ENCODE peak calls at places on chromosome 1, in four cellular contexts. V, L, K and U are unnamed samples.

GRCh38 chr1:218368686-218369085 is 23.6 kb downstream of the TGFB2 start:
- DNase-seq in V (no peak), L (no peak), K (no peak), U (no peak)

GRCh38 chr1:108643492-108644333 is 17.2 kb downstream of the HENMT1 start:
- DNase-seq in K (peak; percentile 37), V (no peak), L (peak; percentile 16), U (peak; percentile 28)

GRCh38 chr1:22288593-22289241 is 145.8 kb upstream of the WNT4 start:
- DNase-seq in L (no peak), V (no peak), K (peak; percentile 12), U (no peak)

GRCh38 chr1:14968251-14968812 is 185.2 kb upstream of the TMEM51 start:
- DNase-seq in K (no peak), V (no peak), L (no peak), U (no peak)

GRCh38 chr1:1889847-1890505 is 911 bp downstream of the GNB1 start:
- DNase-seq in V (no peak), K (no peak), L (no peak), U (no peak)

GRCh38 chr1:153944005-153944821 is 2.3 kb downstream of the DENND4B start:
- DNase-seq in K (no peak), V (no peak), L (no peak), U (no peak)

GRCh38 chr1:75954594-75954993 is 22.4 kb upstream of the ASB17 start:
- DNase-seq in K (no peak), V (no peak), L (no peak), U (no peak)

GRCh38 chr1:68449901-68450300 is at the start of gene RPE65:
- DNase-seq in K (no peak), V (no peak), L (no peak), U (no peak)

GRCh38 chr1:73770109-73770905 is 427.7 kb downstream of the LRRIQ3 start:
- DNase-seq in V (no peak), K (no peak), L (no peak), U (no peak)

GRCh38 chr1:93567255-93567918 is 114.2 kb downstream of the BCAR3 start:
- DNase-seq in K (peak; percentile 55), L (no peak), V (no peak), U (no peak)

GRCh38 chr1:52551476-52552235 is 1.2 kb downstream of the TUT4 start:
- DNase-seq in V (no peak), K (peak; percentile 31), L (no peak), U (no peak)

GRCh38 chr1:21926814-21927530 is 10.1 kb downstream of the HSPG2 start:
- DNase-seq in V (no peak), K (no peak), L (no peak), U (no peak)

GRCh38 chr1:48026275-48026674 is 29.1 kb upstream of the TRABD2B start:
- DNase-seq in L (no peak), K (no peak), V (no peak), U (no peak)

GRCh38 chr1:177858222-177858894 is 111.5 kb downstream of the SEC16B start:
- DNase-seq in L (no peak), K (no peak), V (no peak), U (no peak)

GRCh38 chr1:37513795-37514349 is 694 bp downstream of the MEAF6 start:
- DNase-seq in L (no peak), K (peak; percentile 40), V (no peak), U (peak; percentile 36)

GRCh38 chr1:83554174-83554573 is 444.8 kb downstream of the TTLL7 start:
- DNase-seq in K (no peak), V (no peak), L (no peak), U (no peak)

GRCh38 chr1:2785631-2786328 is 15.7 kb downstream of the TTC34 start:
- DNase-seq in K (no peak), V (no peak), L (no peak), U (no peak)

GRCh38 chr1:117060441-117061317 is 553 bp downstream of the TTF2 start:
- DNase-seq in L (peak; percentile 31), V (no peak), K (peak; percentile 38), U (peak; percentile 23)

GRCh38 chr1:85450832-85451231 is 14.1 kb downstream of the DDAH1 start:
- DNase-seq in V (no peak), K (no peak), L (no peak), U (no peak)

GRCh38 chr1:26787381-26787705 is 407 bp upstream of the PIGV start:
- DNase-seq in K (no peak), V (no peak), L (peak; percentile 80), U (no peak)

GRCh38 chr1:16020325-16020724 is 1.5 kb upstream of the CLCNKA start:
- DNase-seq in V (no peak), L (no peak), K (no peak), U (no peak)

GRCh38 chr1:15368888-15369287 is 40.8 kb upstream of the EFHD2 start:
- DNase-seq in K (no peak), L (no peak), V (no peak), U (no peak)

GRCh38 chr1:184947497-184948256 is 26.6 kb downstream of the NIBAN1 start:
- DNase-seq in K (no peak), V (no peak), L (no peak), U (no peak)

GRCh38 chr1:215453440-215453839 is 113.7 kb upstream of the KCTD3 start:
- DNase-seq in L (no peak), V (no peak), K (no peak), U (no peak)

GRCh38 chr1:60031116-60031515 is 42.5 kb downstream of the C1orf87 start:
- DNase-seq in L (no peak), V (no peak), K (no peak), U (no peak)

GRCh38 chr1:210123924-210124589 is 108.5 kb upstream of the SERTAD4 start:
- DNase-seq in V (no peak), K (no peak), L (no peak), U (no peak)

GRCh38 chr1:207814469-207814868 is 62.6 kb downstream of the CD46 start:
- DNase-seq in K (no peak), V (no peak), L (no peak), U (no peak)

GRCh38 chr1:207813946-207814345 is 62.1 kb downstream of the CD46 start:
- DNase-seq in K (no peak), L (no peak), V (no peak), U (no peak)

GRCh38 chr1:207815466-207815865 is 63.6 kb downstream of the CD46 start:
- DNase-seq in K (no peak), L (no peak), V (no peak), U (no peak)

GRCh38 chr1:207817166-207817565 is 65.3 kb downstream of the CD46 start:
- DNase-seq in L (no peak), K (no peak), V (no peak), U (no peak)

DNA sequence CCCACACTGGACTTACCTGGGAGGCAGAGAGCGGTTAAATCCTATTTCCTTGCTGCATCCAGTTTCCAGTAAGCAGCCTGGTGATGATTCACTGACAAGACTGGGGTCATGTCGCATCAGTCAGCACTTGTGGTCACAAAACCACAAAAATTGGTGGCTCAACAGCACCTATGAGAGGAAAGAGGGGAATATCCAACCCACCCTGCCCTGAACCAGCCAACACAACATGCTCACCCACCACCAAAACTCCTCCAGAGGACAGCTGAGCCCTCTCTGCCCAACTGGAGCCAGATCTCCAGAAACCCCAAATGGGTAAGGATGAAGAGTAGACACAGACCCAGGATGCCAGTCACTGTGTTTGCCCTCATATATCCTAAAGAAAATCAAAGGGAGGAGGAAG is 64.1 kb downstream of the CD46 start:
- DNase-seq in V (no peak), L (no peak), K (no peak), U (no peak)
- H3K4me1 ChIP-seq in V (no peaks in the 10 kb centered on the region), L (peaks cover 12% of the 10 kb centered on the region), K (peaks cover 5% of the 10 kb centered on the region), U (peaks cover 4% of the 10 kb centered on the region)

DNA sequence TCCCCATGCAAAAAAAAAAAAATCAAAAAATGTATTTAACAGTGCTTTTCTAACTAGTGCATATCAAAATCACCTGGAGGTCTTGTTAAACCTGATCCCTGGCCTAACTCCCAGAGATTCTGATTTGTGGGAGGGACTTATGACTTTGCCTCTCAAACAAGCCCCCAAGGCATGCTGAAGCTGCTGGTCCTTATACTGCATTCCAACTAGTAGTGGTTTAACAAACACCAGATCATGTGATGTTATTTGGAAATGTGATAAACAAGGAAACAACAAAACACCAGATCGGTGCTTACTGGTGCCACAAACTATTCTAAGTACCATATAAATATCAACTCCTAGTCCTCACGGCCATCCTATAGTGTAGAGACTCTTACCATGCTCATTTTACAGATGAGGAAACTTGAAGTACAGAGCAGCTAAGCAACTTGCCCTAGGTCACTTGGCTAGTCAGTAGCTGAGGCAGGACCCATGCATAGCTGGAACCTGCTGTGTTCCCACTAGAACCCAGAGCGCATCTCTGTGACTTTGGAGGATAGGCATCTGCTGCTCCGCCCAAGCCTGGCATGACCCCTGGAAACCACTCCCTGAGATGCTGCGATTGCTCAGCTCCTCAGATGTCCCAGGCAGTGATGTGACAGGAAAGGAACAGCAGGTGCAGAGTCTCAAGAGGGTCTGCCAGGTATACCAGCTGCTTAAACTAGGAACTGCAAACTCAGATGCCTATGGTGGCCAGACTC is 38.1 kb downstream of the SOX13 start:
- DNase-seq in L (no peak), V (no peak), K (no peak), U (no peak)
- TF ChIP-seq SUZ12 in L (no peak), V (no peak), K (no peak), U (no peak)

DNA sequence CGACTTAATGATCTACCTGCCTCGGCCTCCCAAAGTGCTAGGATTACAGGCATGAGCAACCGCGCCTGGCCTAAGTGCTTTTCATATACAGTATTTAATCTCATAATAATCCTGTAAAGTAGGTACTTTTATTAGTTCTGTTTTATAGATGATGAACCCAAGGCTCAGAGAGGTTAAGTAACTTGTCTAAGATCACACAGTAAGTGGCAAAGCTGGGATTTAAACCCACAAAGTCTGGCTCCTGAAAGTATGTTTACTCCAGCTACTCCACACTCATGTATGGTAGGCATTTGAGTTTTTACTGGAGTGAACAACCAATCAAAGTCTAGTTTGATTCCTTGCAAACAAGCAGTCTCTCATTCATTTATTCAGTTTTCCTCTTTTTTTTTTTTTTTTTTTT is 2.3 kb downstream of the DFFA start:
- DNase-seq in K (no peak), L (no peak), V (no peak), U (no peak)
- H3K36me3 ChIP-seq in K (peaks cover 15% of the 10 kb centered on the region), L (peaks cover 2% of the 10 kb centered on the region), V (peaks cover 24% of the 10 kb centered on the region), U (peaks cover 47% of the 10 kb centered on the region)

GRCh38 chr1:230853736-230854135 is 14.6 kb downstream of the C1orf198 start:
- DNase-seq in V (no peak), K (no peak), L (no peak), U (no peak)
- H3K4me1 ChIP-seq in V (peaks cover 13% of the 10 kb centered on the region), K (peaks cover 19% of the 10 kb centered on the region), L (no peaks in the 10 kb centered on the region), U (peaks cover 23% of the 10 kb centered on the region)